ENCODE peak calls at places on chromosome 17, in seven cellular contexts. J, M, I, P, U, F and O are unnamed samples.
A peak's percentile ranks its signal among the peaks of the same experiment; 100 is the strongest.

GRCh38 chr17:68621065-68621464 is 19.9 kb upstream of the FAM20A start:
- DNase-seq in U (no peak), J (no peak), I (no peak), M (no peak), P (peak; percentile 29), F (no peak), O (no peak)

GRCh38 chr17:80123791-80124190 is 22.4 kb downstream of the GAA start:
- DNase-seq in P (no peak), I (peak; percentile 35), U (no peak), F (no peak), J (peak; percentile 54), M (no peak), O (no peak)

GRCh38 chr17:72976971-72977767 is 115.3 kb downstream of the SLC39A11 start:
- DNase-seq in I (peak; percentile 65), P (peak; percentile 60), M (no peak), F (no peak), U (no peak), J (peak; percentile 56), O (no peak)

GRCh38 chr17:46865100-46865499 is 13.7 kb downstream of the WNT9B start:
- DNase-seq in F (no peak), J (no peak), U (no peak), M (no peak), I (no peak), P (peak; percentile 58), O (peak; percentile 4)

GRCh38 chr17:73586921-73587680 is 57.1 kb downstream of the SDK2 start:
- DNase-seq in M (no peak), F (no peak), P (no peak), U (no peak), I (peak; percentile 19), J (no peak), O (no peak)

GRCh38 chr17:35372846-35373531 is 432 bp downstream of the SLFN11 start:
- DNase-seq in M (peak; percentile 14), U (no peak), F (no peak), I (peak; percentile 53), J (no peak), P (no peak), O (no peak)

GRCh38 chr17:76826290-76827138 is 41.7 kb upstream of the MGAT5B start:
- DNase-seq in M (no peak), U (no peak), P (no peak), I (no peak), F (no peak), J (no peak), O (no peak)

GRCh38 chr17:79985951-79986391 is 49.7 kb downstream of the TBC1D16 start:
- DNase-seq in F (no peak), P (no peak), M (no peak), J (peak; percentile 36), I (no peak), U (no peak), O (no peak)

GRCh38 chr17:82664276-82664575 is 16.0 kb upstream of the WDR45B start:
- DNase-seq in J (no peak), M (no peak), P (no peak), F (no peak), U (no peak), I (no peak), O (no peak)

GRCh38 chr17:45700171-45701090 is 83.7 kb upstream of the CRHR1 start:
- DNase-seq in J (no peak), I (no peak), F (no peak), P (no peak), U (no peak), M (no peak), O (no peak)

GRCh38 chr17:27453466-27453865 is 2.8 kb upstream of the KSR1 start:
- DNase-seq in U (no peak), F (no peak), I (no peak), P (no peak), J (no peak), M (no peak), O (no peak)

GRCh38 chr17:31197991-31198390 is 99.0 kb downstream of the OMG start:
- DNase-seq in J (no peak), P (no peak), I (no peak), M (no peak), U (no peak), F (no peak), O (no peak)

GRCh38 chr17:4678448-4679026 is 25.4 kb downstream of the PELP1 start:
- DNase-seq in F (no peak), U (no peak), I (peak; percentile 28), P (peak; percentile 70), J (no peak), M (no peak), O (peak; percentile 61)

GRCh38 chr17:14308965-14309879 is 8.3 kb downstream of the HS3ST3B1 start:
- DNase-seq in I (peak; percentile 93), M (peak; percentile 89), U (peak; percentile 98), J (peak; percentile 89), P (peak; percentile 47), F (peak; percentile 67), O (no peak)

GRCh38 chr17:37527249-37527851 is 37.7 kb downstream of the DUSP14 start:
- DNase-seq in U (no peak), M (peak; percentile 37), P (no peak), I (peak; percentile 74), F (peak; percentile 37), J (no peak), O (no peak)

GRCh38 chr17:27657620-27658019 is 26.6 kb downstream of the LGALS9 start:
- DNase-seq in J (no peak), M (no peak), F (no peak), I (no peak), U (no peak), P (no peak), O (no peak)

GRCh38 chr17:31907342-31907975 is 6.0 kb upstream of the UTP6 start:
- DNase-seq in P (no peak), J (no peak), F (no peak), U (no peak), I (no peak), M (peak; percentile 50), O (no peak)

GRCh38 chr17:76138896-76139248 is 2.2 kb downstream of the FOXJ1 start:
- DNase-seq in P (no peak), J (no peak), I (no peak), F (no peak), M (no peak), U (no peak), O (no peak)

GRCh38 chr17:53135969-53136368 is 686.8 kb upstream of the KIF2B start:
- DNase-seq in F (no peak), I (no peak), U (no peak), J (no peak), P (no peak), M (no peak), O (no peak)

GRCh38 chr17:40566027-40566426 is 755 bp upstream of the CCR7 start:
- DNase-seq in M (no peak), P (no peak), U (no peak), F (no peak), J (no peak), I (no peak), O (no peak)

GRCh38 chr17:80252871-80253270 is 7.8 kb upstream of the RNF213 start:
- DNase-seq in P (no peak), U (peak; percentile 72), M (peak; percentile 71), F (no peak), I (peak; percentile 93), J (peak; percentile 75), O (no peak)

DNA sequence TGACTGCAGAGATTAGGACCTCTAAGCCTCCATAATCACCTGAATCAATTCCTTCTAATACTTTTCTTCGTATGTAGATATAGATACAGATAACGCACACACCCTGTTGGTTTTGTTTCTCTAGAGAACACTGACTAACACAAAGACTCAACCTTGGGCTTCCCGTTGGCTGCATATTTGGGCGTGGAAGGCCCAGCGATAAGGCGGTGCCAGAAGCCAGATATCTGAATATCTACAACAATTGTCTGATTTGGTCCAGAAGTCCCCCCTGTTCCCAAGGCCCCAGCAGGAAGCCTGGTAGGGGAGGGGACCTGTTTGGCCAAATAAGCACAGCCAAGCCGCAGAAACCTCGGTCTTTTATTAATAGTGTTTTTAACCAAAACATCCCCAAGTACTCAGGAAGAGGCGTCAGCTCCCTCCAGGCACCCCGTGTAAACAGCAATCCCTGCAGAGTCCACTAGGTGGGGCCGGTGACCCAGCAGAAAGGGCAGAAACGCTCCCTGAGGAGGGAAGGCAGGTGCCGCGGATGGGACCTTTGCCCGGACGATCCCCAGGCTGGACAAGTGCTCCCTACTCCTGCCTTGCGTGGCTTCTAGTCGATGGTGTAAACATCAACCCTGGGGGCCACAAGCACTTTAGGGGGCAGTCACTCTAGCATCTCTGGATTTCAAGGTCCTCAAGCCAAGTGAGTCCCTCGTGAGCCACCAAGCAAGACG is 56.9 kb downstream of the ABR start:
- DNase-seq in M (peak; percentile 72), P (no peak), J (peak; percentile 90), I (peak; percentile 88), U (peak; percentile 87), F (peak; percentile 57), O (no peak)
- TF ChIP-seq CTCF in M (peak; percentile 96), P (peak; percentile 92), J (peak; percentile 88), I (peak; percentile 71), U (peak; percentile 89), F (peak; percentile 86), O (peak; percentile 91)

GRCh38 chr17:29209073-29209472 is 28.9 kb upstream of the MYO18A start:
- DNase-seq in U (no peak), M (no peak), J (no peak), F (no peak), I (no peak), P (no peak), O (no peak)

GRCh38 chr17:29207986-29208385 is 27.8 kb upstream of the MYO18A start:
- DNase-seq in M (no peak), J (no peak), I (no peak), U (no peak), F (no peak), P (no peak), O (no peak)

GRCh38 chr17:29212094-29212631 is 32.0 kb upstream of the MYO18A start:
- DNase-seq in M (no peak), P (no peak), I (no peak), F (no peak), J (no peak), U (no peak), O (no peak)

GRCh38 chr17:29212681-29213121 is 32.5 kb upstream of the MYO18A start:
- DNase-seq in U (no peak), M (no peak), I (no peak), F (peak; percentile 91), J (no peak), P (peak; percentile 11), O (no peak)

GRCh38 chr17:29210879-29211278 is 30.7 kb upstream of the MYO18A start:
- DNase-seq in J (no peak), I (no peak), U (no peak), P (no peak), M (no peak), F (no peak), O (no peak)
- TF ChIP-seq CTCF in J (no peak), I (no peak), U (no peak), P (no peak), M (no peak), F (no peak), O (no peak)

DNA sequence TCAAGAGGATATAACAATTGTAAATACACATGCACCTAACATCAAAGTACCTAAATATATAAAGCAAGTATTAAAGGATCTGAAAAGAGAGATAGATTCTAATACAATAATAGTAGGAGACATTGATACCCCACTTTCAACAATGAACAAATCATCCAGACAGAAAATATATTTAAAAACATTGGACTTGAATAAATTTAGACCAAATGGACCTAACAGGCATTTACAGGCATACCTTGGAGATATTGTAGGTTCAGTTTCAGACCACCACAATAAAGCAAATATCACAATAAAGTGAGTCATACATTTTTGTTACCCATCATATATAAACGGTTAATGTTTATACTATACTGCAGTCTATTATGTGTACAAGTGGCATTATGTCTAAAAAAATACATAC is 104.0 kb downstream of the BRIP1 start:
- DNase-seq in U (no peak), F (no peak), J (no peak), P (no peak), I (no peak), M (no peak), O (no peak)
- TF ChIP-seq CTCF in U (no peak), F (no peak), J (no peak), P (no peak), I (no peak), M (no peak), O (no peak)

GRCh38 chr17:66540131-66540781 is 237.8 kb downstream of the PRKCA start:
- DNase-seq in F (peak; percentile 92), U (peak; percentile 23), P (no peak), I (no peak), J (no peak), M (no peak), O (no peak)
- TF ChIP-seq CTCF in F (no peak), U (no peak), P (peak; percentile 3), I (no peak), J (no peak), M (no peak), O (no peak)